ENCODE peak calls at places on chromosomes 4 and X, in six cellular contexts. V is colonic mucosa, I is upper lobe of right lung, Y is mammary epithelial cell, P is foreskin keratinocyte, L is tibial artery. T is an unnamed sample.

GRCh38 chr4:17155486-17155885 is 257.0 kb upstream of the LDB2 start:
- DNase-seq in P (no peak), L (no peak), V (no peak), Y (no peak), I (no peak), T (no peak)

GRCh38 chrX:125203737-125204578 is 115.7 kb upstream of the TEX13C start:
- DNase-seq in L (peak; percentile 74), P (no peak), I (peak; percentile 56), Y (peak; percentile 1), V (no peak), T (peak; percentile 33)

GRCh38 chr4:61994036-61994435 is 793.9 kb downstream of the ADGRL3 start:
- DNase-seq in L (no peak), P (no peak), I (no peak), V (no peak), Y (peak; percentile 5), T (no peak)

GRCh38 chr4:184320630-184321029 is 103.0 kb upstream of the ENPP6 start:
- DNase-seq in L (no peak), V (peak; percentile 11), I (no peak), Y (no peak), P (no peak), T (no peak)

GRCh38 chrX:97668126-97668525 is 784.4 kb downstream of the RPA4 start:
- DNase-seq in I (no peak), Y (no peak), V (no peak), L (no peak), P (no peak), T (no peak)

GRCh38 chr4:113423631-113424030 is 337.9 kb downstream of the CAMK2D start:
- DNase-seq in I (no peak), P (no peak), Y (no peak), V (no peak), L (no peak), T (no peak)

GRCh38 chrX:64975989-64976672 is at the start of gene ZC4H2:
- DNase-seq in V (peak; percentile 75), I (peak; percentile 83), Y (peak; percentile 69), L (peak; percentile 79), P (peak; percentile 61), T (peak; percentile 79)

GRCh38 chr4:20829958-20830357 is 129.7 kb downstream of the PACRGL start:
- DNase-seq in P (no peak), Y (no peak), I (no peak), L (no peak), V (no peak), T (no peak)

GRCh38 chr4:10157478-10158354 is 41.1 kb upstream of the WDR1 start:
- DNase-seq in Y (peak; percentile 71), P (peak; percentile 36), V (peak; percentile 56), L (peak; percentile 71), I (no peak), T (no peak)

GRCh38 chr4:185421366-185422124 is 4.2 kb downstream of the UFSP2 start:
- DNase-seq in V (no peak), Y (no peak), P (no peak), L (no peak), I (no peak), T (no peak)

GRCh38 chrX:153700376-153700945 is 12.7 kb downstream of the SLC6A8 start:
- DNase-seq in I (no peak), P (no peak), V (no peak), L (no peak), Y (no peak), T (no peak)

GRCh38 chrX:131841496-131842410 is 181.3 kb upstream of the STK26 start:
- DNase-seq in P (peak; percentile 2), Y (peak; percentile 54), I (no peak), L (no peak), V (no peak), T (no peak)

GRCh38 chr4:119666653-119667091 is 38.1 kb upstream of the PDE5A start:
- DNase-seq in V (no peak), P (no peak), L (no peak), Y (no peak), I (no peak), T (no peak)

GRCh38 chr4:150140774-150141400 is 62.6 kb downstream of the DCLK2 start:
- DNase-seq in V (no peak), I (no peak), L (no peak), P (peak; percentile 49), Y (peak; percentile 60), T (no peak)

GRCh38 chr4:144189121-144189520 is 48.6 kb upstream of the GYPA start:
- DNase-seq in V (no peak), Y (no peak), I (no peak), L (no peak), P (no peak), T (no peak)

GRCh38 chr4:47219586-47219985 is 188.2 kb downstream of the GABRB1 start:
- DNase-seq in I (no peak), P (no peak), V (no peak), L (no peak), Y (no peak), T (no peak)

GRCh38 chrX:153474718-153475117 is 4.3 kb upstream of the HAUS7 start:
- DNase-seq in I (peak; percentile 80), V (peak; percentile 38), L (peak; percentile 91), Y (no peak), P (no peak), T (peak; percentile 88)

GRCh38 chrX:100700809-100701208 is 31.1 kb downstream of the SYTL4 start:
- DNase-seq in L (no peak), Y (no peak), V (no peak), P (no peak), I (no peak), T (no peak)

GRCh38 chrX:100695302-100695701 is 36.6 kb downstream of the SYTL4 start:
- DNase-seq in V (no peak), L (no peak), P (no peak), Y (peak; percentile 20), I (no peak), T (no peak)

GRCh38 chrX:100696699-100697351 is 35.1 kb downstream of the SYTL4 start:
- DNase-seq in P (no peak), V (no peak), Y (no peak), L (no peak), I (no peak), T (no peak)

DNA sequence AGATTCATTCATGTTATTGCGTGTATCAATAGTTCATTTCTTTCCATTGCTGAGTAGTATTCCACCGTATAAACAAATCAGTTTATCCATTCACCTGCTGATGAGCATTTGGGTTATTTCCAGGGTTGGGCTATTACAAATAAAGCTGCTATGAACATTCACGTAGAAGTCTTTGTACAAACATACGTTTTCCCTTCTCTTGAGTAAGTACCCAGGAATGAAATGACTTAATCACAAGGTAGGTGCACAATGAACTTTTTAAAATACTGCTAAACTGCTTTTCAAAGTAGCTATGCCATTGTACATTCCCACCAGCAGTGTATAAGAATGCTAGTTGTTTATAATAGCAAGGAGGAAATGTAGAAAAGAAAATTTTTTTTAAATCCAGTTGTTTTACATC is 35.9 kb downstream of the SYTL4 start:
- DNase-seq in V (no peak), P (peak; percentile 57), L (no peak), Y (peak; percentile 66), I (no peak), T (no peak)
- H3K27ac ChIP-seq in V (no peak overlapping the region), P (peak overlapping the region; percentile 53), L (no peak overlapping the region), Y (no peak overlapping the region), I (no peak overlapping the region), T (no peak overlapping the region)

GRCh38 chr4:37686373-37687174 is at the start of gene RELL1:
- DNase-seq in L (peak; percentile 100), V (peak; percentile 100), P (peak; percentile 97), Y (peak; percentile 99), I (peak; percentile 100), T (peak; percentile 99)
- H3K27ac ChIP-seq in L (peak within 1 kb of the TSS; percentile 98), V (peak within 1 kb of the TSS; percentile 84), P (peak within 1 kb of the TSS; percentile 75), Y (peak within 1 kb of the TSS; percentile 67), I (peak within 1 kb of the TSS; percentile 94), T (peak within 1 kb of the TSS; percentile 77)

DNA sequence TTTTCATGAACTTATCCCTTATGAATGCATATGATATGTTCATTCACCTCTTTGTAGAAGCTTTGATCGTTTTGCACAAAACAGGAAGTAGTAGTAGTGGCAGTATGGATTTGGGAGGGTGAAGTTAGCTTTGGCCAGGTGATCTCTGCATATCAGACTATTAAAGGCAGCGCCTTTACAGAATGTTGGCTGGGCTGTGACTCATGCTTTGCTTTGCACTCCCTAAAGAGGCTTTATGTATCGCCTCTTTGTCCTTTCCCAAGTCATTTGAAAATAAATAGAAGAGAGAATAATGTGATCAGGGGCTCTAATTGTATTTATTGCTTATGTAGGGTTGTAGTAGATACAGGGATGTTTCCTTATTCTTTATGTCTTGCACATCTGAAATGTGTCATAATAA is 50.4 kb downstream of the SHROOM3 start:
- DNase-seq in V (peak; percentile 25), P (peak; percentile 26), Y (peak; percentile 56), L (no peak), I (no peak), T (no peak)
- H3K27ac ChIP-seq in V (no peak overlapping the region), P (no peak overlapping the region), Y (no peak overlapping the region), L (no peak overlapping the region), I (no peak overlapping the region), T (no peak overlapping the region)

GRCh38 chr4:84958434-84958833 is 8.1 kb downstream of the WDFY3 start:
- DNase-seq in L (no peak), Y (no peak), I (no peak), V (no peak), P (no peak), T (no peak)

GRCh38 chr4:84955168-84955567 is 11.3 kb downstream of the WDFY3 start:
- DNase-seq in L (no peak), I (no peak), Y (peak; percentile 28), V (no peak), P (no peak), T (no peak)

GRCh38 chr4:84952776-84953175 is 13.7 kb downstream of the WDFY3 start:
- DNase-seq in V (no peak), L (no peak), I (no peak), Y (peak; percentile 31), P (no peak), T (no peak)

GRCh38 chr4:84957509-84958420 is 8.7 kb downstream of the WDFY3 start:
- DNase-seq in L (no peak), P (no peak), V (no peak), I (no peak), Y (no peak), T (no peak)

GRCh38 chr4:84956014-84956413 is 10.5 kb downstream of the WDFY3 start:
- DNase-seq in L (no peak), Y (peak; percentile 26), V (no peak), I (no peak), P (no peak), T (no peak)
- H3K27ac ChIP-seq in L (no peak overlapping the region), Y (peak overlapping the region; percentile 49), V (no peak overlapping the region), I (no peak overlapping the region), P (no peak overlapping the region), T (no peak overlapping the region)